ENCODE peak calls at places on chromosomes 2 and 18, in eight cellular contexts. K is mammary epithelial cell, H is tibial artery, W is endothelial cell of umbilical vein, U is hepatocyte, V is RWPE2, D is left lung, A is astrocyte. X is an unnamed sample. For H3K4me1, the result is how much of the 10 kb centered on the place peaks cover.

GRCh38 chr2:241161646-241162281 is 11.5 kb downstream of the PPP1R7 start:
- DNase-seq in K (peak), H (peak), W (no peak), U (peak), V (no peak), D (peak), A (peak), X (peak)

GRCh38 chr2:27071990-27072830 is 756 bp upstream of the OST4 start:
- DNase-seq in K (no peak), H (peak), W (peak), U (peak), V (no peak), D (peak), A (peak), X (peak)

GRCh38 chr2:102063948-102064678 is 72.4 kb downstream of the IL1R2 start:
- DNase-seq in K (peak), H (peak), W (peak), U (peak), V (peak), D (peak), A (peak), X (peak)

GRCh38 chr2:72900191-72900825 is 13.1 kb downstream of the SPR start:
- DNase-seq in K (no peak), H (no peak), W (no peak), U (no peak), V (no peak), D (no peak), A (no peak), X (no peak)

GRCh38 chr18:5415035-5415434 is 119.5 kb upstream of the ZBTB14 start:
- DNase-seq in K (no peak), H (no peak), W (no peak), U (no peak), V (no peak), D (no peak), A (no peak), X (no peak)

GRCh38 chr2:194962254-194962653 is 694.8 kb upstream of the SLC39A10 start:
- DNase-seq in K (no peak), H (no peak), W (no peak), U (no peak), V (no peak), D (no peak), A (no peak), X (no peak)

GRCh38 chr2:214593723-214594122 is 182.9 kb downstream of the VWC2L start:
- DNase-seq in K (no peak), H (no peak), W (no peak), U (peak), V (no peak), D (no peak), A (peak), X (no peak)

GRCh38 chr18:3340682-3341097 is 78.8 kb downstream of the MYL12B start:
- DNase-seq in K (no peak), H (no peak), W (peak), U (peak), V (no peak), D (no peak), A (no peak), X (no peak)

GRCh38 chr2:65397122-65397521 is 35.3 kb downstream of the SPRED2 start:
- DNase-seq in K (no peak), H (no peak), W (no peak), U (no peak), V (no peak), D (no peak), A (peak), X (no peak)

GRCh38 chr18:46917808-46918600 is 602 bp downstream of the KATNAL2 start:
- DNase-seq in K (peak), H (no peak), W (no peak), U (peak), V (no peak), D (peak), A (peak), X (peak)

GRCh38 chr2:228768818-228769217 is 502.3 kb downstream of the PID1 start:
- DNase-seq in K (peak), H (no peak), W (no peak), U (peak), V (no peak), D (no peak), A (peak), X (no peak)

GRCh38 chr2:233003658-233004555 is 9.1 kb downstream of the NGEF start:
- DNase-seq in K (no peak), H (peak), W (no peak), U (no peak), V (no peak), D (no peak), A (no peak), X (no peak)

GRCh38 chr2:74602553-74603281 is 45.4 kb downstream of the M1AP start:
- DNase-seq in K (peak), H (no peak), W (no peak), U (no peak), V (no peak), D (no peak), A (peak), X (no peak)

GRCh38 chr2:84297155-84297554 is 161.9 kb downstream of the SUCLG1 start:
- DNase-seq in K (peak), H (no peak), W (no peak), U (peak), V (peak), D (no peak), A (no peak), X (no peak)

GRCh38 chr2:219543596-219544358 is at the start of the genes CHPF and TMEM198:
- DNase-seq in K (peak), H (peak), W (peak), U (peak), V (peak), D (peak), A (peak), X (peak)

GRCh38 chr2:54891901-54892300 is 158.3 kb downstream of the RTN4 start:
- DNase-seq in K (no peak), H (no peak), W (no peak), U (no peak), V (no peak), D (no peak), A (peak), X (no peak)

GRCh38 chr2:221198309-221198708 is 373.8 kb downstream of the EPHA4 start:
- DNase-seq in K (no peak), H (no peak), W (no peak), U (no peak), V (no peak), D (no peak), A (no peak), X (no peak)

GRCh38 chr2:20781656-20782265 is 41.1 kb downstream of the LDAH start:
- DNase-seq in K (peak), H (no peak), W (peak), U (peak), V (no peak), D (no peak), A (no peak), X (no peak)

GRCh38 chr2:138632066-138632465 is 130.5 kb downstream of the SPOPL start:
- DNase-seq in K (peak), H (no peak), W (no peak), U (no peak), V (no peak), D (no peak), A (peak), X (no peak)

GRCh38 chr2:8581048-8581561 is 100.8 kb upstream of the ID2 start:
- DNase-seq in K (no peak), H (no peak), W (no peak), U (no peak), V (peak), D (no peak), A (no peak), X (no peak)

GRCh38 chr2:238133499-238134392 is 4.7 kb upstream of the KLHL30 start:
- DNase-seq in K (no peak), H (no peak), W (no peak), U (no peak), V (no peak), D (no peak), A (no peak), X (no peak)

GRCh38 chr2:203535784-203536590 is 886 bp upstream of the RAPH1 start:
- DNase-seq in K (no peak), H (no peak), W (no peak), U (peak), V (no peak), D (no peak), A (peak), X (no peak)

GRCh38 chr2:44686561-44686960 is 254.9 kb upstream of the SIX3 start:
- DNase-seq in K (peak), H (no peak), W (peak), U (no peak), V (no peak), D (no peak), A (peak), X (no peak)

GRCh38 chr18:79964330-79965118 is at the start of gene HSBP1L1:
- DNase-seq in K (peak), H (no peak), W (peak), U (peak), V (no peak), D (peak), A (no peak), X (peak)

GRCh38 chr2:54638103-54638502 is 85.4 kb upstream of the EML6 start:
- DNase-seq in K (no peak), H (no peak), W (no peak), U (no peak), V (no peak), D (no peak), A (no peak), X (no peak)

GRCh38 chr2:8004250-8004681 is 677.6 kb upstream of the ID2 start:
- DNase-seq in K (peak), H (no peak), W (no peak), U (peak), V (no peak), D (no peak), A (peak), X (peak)

GRCh38 chr2:41930807-41931566 is 116.8 kb upstream of the PKDCC start:
- DNase-seq in K (peak), H (no peak), W (no peak), U (no peak), V (peak), D (no peak), A (peak), X (peak)

GRCh38 chr18:80175451-80176235 is 66.6 kb downstream of the ADNP2 start:
- DNase-seq in K (no peak), H (peak), W (no peak), U (no peak), V (no peak), D (no peak), A (peak), X (no peak)

GRCh38 chr2:147222506-147222905 is 622.3 kb upstream of the ACVR2A start:
- DNase-seq in K (no peak), H (no peak), W (no peak), U (no peak), V (no peak), D (no peak), A (no peak), X (no peak)

GRCh38 chr2:59622599-59623308 is 930.7 kb downstream of the BCL11A start:
- DNase-seq in K (no peak), H (no peak), W (no peak), U (no peak), V (no peak), D (no peak), A (no peak), X (no peak)

GRCh38 chr18:13835202-13835601 is 11.3 kb downstream of the MC5R start:
- DNase-seq in K (no peak), H (no peak), W (no peak), U (no peak), V (no peak), D (no peak), A (no peak), X (no peak)

GRCh38 chr2:45814951-45815621 is 163.6 kb downstream of the PRKCE start:
- DNase-seq in K (no peak), H (no peak), W (no peak), U (no peak), V (no peak), D (no peak), A (no peak), X (no peak)

GRCh38 chr2:75221872-75222271 is 22.6 kb upstream of the TACR1 start:
- DNase-seq in K (peak), H (no peak), W (no peak), U (no peak), V (no peak), D (no peak), A (peak), X (no peak)

GRCh38 chr2:53216805-53217204 is 550.8 kb upstream of the CHAC2 start:
- DNase-seq in K (no peak), H (no peak), W (no peak), U (no peak), V (no peak), D (no peak), A (no peak), X (no peak)

DNA sequence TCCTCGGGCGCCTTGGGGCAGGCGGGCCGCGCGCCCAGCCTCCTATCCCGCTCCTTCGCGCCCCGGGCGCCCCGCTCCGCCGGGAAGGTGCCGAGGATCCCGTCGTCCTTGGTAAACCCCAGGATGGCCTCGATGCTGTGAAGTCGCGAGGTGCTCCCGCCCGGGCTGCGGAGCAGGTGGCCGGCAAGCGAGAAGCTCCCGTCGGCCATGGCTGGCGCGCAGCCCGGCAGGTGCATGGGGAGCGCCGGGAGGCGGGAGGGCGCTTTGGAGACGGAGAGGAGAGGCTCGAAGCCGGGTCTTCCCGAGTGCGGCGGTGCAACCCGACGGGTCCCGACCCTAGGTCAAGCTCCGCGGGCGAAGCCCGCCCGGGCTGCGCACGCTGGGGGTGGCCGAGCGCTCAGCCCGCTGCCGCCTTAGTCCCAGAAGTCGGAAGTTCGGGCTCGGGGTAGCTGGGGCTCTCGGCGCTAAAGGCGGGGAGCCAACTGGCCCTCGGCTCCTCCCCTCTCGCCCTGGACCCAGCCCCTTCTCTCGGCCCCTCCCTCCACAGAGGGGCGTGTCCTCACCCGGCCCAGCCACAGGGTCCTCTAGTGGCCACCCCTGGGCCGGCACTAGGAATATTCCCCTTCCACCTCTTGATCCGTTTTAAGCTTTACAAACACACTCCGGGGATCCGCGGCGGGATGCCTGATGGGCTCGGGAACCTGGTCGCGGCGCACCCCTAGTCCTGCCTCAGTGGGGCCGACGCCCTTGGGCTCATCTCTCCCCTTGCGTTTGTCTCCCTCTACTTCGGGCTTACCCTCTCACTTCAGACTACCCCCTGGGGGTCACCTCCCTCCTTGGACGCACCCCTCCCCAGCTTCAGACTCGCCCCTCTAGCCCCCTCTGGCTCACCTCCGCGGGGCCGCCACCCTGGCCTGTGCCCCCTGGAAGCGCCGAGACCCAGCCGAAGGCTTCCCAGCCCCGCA is at the start of gene RAX:
- DNase-seq in K (no peak), H (no peak), W (peak), U (peak), V (no peak), D (no peak), A (no peak), X (no peak)
- TF ChIP-seq CTCF in K (no peak), H (no peak), W (peak), U (peak), V (peak), D (no peak), A (no peak), X (no peak)

GRCh38 chr2:234988491-234988890 is 36.7 kb downstream of the SH3BP4 start:
- DNase-seq in K (no peak), H (no peak), W (no peak), U (no peak), V (no peak), D (no peak), A (no peak), X (no peak)

GRCh38 chr2:234985608-234986115 is 33.8 kb downstream of the SH3BP4 start:
- DNase-seq in K (no peak), H (no peak), W (no peak), U (no peak), V (no peak), D (no peak), A (no peak), X (no peak)

GRCh38 chr2:234987754-234988153 is 35.9 kb downstream of the SH3BP4 start:
- DNase-seq in K (no peak), H (no peak), W (no peak), U (no peak), V (no peak), D (no peak), A (no peak), X (no peak)

GRCh38 chr2:234986866-234987720 is 35.3 kb downstream of the SH3BP4 start:
- DNase-seq in K (no peak), H (no peak), W (no peak), U (no peak), V (no peak), D (no peak), A (peak), X (no peak)

GRCh38 chr2:234986346-234986745 is 34.5 kb downstream of the SH3BP4 start:
- DNase-seq in K (no peak), H (no peak), W (peak), U (no peak), V (no peak), D (no peak), A (no peak), X (no peak)
- H3K4me1 ChIP-seq in K (under half), H (half or more), W (half or more), U (under half), V (half or more), D (under half), A (half or more), X (under half)

GRCh38 chr2:139790807-139791206 is 1010.6 kb upstream of the NXPH2 start:
- DNase-seq in K (peak), H (no peak), W (peak), U (peak), V (no peak), D (no peak), A (peak), X (no peak)
- TF ChIP-seq CTCF in K (peak), H (no peak), W (no peak), U (peak), V (peak), D (no peak), A (peak), X (peak)

DNA sequence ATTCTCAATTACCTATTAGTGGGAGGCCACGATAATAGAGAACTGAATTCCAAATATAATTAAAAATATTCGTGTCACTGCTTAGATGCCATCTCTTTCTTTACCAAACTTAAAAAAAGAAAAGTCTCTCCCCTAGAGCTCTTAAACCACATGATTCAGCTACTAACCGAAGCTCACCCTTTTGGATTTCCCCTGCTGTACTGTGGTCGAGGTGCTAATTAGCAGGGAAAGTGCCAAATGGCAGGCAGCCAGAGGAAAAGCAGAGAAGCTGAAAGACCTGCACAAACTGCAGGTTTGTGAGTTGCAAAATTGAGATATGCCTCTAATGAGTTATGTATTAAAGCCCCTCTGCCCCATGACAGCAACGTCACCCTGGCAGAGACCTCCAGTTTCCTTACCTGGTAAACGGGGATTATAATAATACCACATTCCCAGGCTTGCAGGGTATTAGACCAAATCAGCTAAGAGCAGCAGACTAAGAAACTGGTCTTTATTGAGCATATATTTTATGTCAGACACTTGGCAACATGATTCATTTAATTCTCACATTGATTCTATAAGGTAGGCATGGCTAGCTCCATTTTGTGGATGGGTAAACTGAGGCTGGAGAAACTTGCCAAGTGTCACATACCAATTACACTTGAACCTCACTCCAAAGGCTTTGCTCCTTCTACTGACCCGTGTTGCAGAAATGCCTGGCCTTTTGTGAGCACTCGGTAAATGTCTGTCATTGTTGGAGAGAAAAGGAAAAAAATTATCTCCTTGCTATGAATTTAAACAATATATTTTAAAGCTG is 259.7 kb downstream of the LPIN1 start:
- DNase-seq in K (peak), H (no peak), W (peak), U (peak), V (no peak), D (peak), A (peak), X (no peak)
- H3K4me1 ChIP-seq in K (under half), H (under half), W (under half), U (under half), V (under half), D (under half), A (under half), X (under half)

GRCh38 chr2:121635371-121635770 is 13.9 kb downstream of the CLASP1 start:
- DNase-seq in K (no peak), H (no peak), W (no peak), U (no peak), V (no peak), D (no peak), A (no peak), X (no peak)
- TF ChIP-seq CTCF in K (no peak), H (no peak), W (no peak), U (no peak), V (no peak), D (no peak), A (no peak), X (no peak)

GRCh38 chr2:157786663-157787363 is 89.3 kb downstream of the ACVR1 start:
- DNase-seq in K (no peak), H (no peak), W (peak), U (no peak), V (no peak), D (no peak), A (no peak), X (no peak)
- H3K4me1 ChIP-seq in K (under half), H (half or more), W (under half), U (under half), V (under half), D (under half), A (under half), X (under half)

GRCh38 chr2:11659866-11660265 is 10.1 kb downstream of the NTSR2 start:
- DNase-seq in K (no peak), H (no peak), W (no peak), U (no peak), V (no peak), D (no peak), A (no peak), X (no peak)
- TF ChIP-seq CTCF in K (no peak), H (no peak), W (no peak), U (no peak), V (no peak), D (no peak), A (no peak), X (no peak)